ENCODE peak calls at places on chromosomes 16 and 17, in six cellular contexts. I is fibroblast of mammary gland; J is M059J; R is stimulated activated naive CD8-positive, alpha-beta T cell treated with anti-CD3 and anti-CD28 coated beads, Interleukin-15, Interleukin-2, amounts not matched to agents 100 U/mL and 50 U/mL, for 24 hours; B is gastrocnemius medialis; Y is NCI-H1105. U is an unnamed sample.

GRCh38 chr16:27334874-27335273 is 21.1 kb downstream of the IL4R start:
- DNase-seq in I (peak), J (no peak), R (no peak), B (no peak), Y (no peak), U (peak)

GRCh38 chr17:27319536-27320221 is 25.8 kb downstream of the WSB1 start:
- DNase-seq in I (peak), J (peak), R (no peak), B (peak), Y (peak), U (peak)

GRCh38 chr17:50542795-50543774 is 3.9 kb upstream of the SPATA20 start:
- DNase-seq in I (no peak), J (no peak), R (no peak), B (no peak), Y (no peak), U (no peak)

GRCh38 chr17:41009301-41009760 is 403 bp upstream of the KRTAP3-1 start:
- DNase-seq in I (no peak), J (peak), R (no peak), B (no peak), Y (peak), U (peak)

GRCh38 chr17:304461-304860 is 48.1 kb downstream of the RPH3AL start:
- DNase-seq in I (no peak), J (no peak), R (no peak), B (peak), Y (no peak), U (peak)

GRCh38 chr17:48375356-48375755 is 54.7 kb downstream of the SKAP1 start:
- DNase-seq in I (peak), J (peak), R (no peak), B (no peak), Y (no peak), U (peak)

GRCh38 chr17:32126325-32126724 is 16.0 kb upstream of the RHOT1 start:
- DNase-seq in I (no peak), J (no peak), R (no peak), B (no peak), Y (no peak), U (no peak)

GRCh38 chr17:15490634-15491261 is 23.3 kb upstream of the CDRT4 start:
- DNase-seq in I (peak), J (peak), R (peak), B (peak), Y (no peak), U (peak)

GRCh38 chr17:81002409-81003361 is 11.0 kb downstream of the CHMP6 start:
- DNase-seq in I (peak), J (peak), R (no peak), B (no peak), Y (peak), U (peak)